ENCODE peak calls at places on chromosomes 3 and 15, in ten cellular contexts. Z, T, G, R, J, E, U, H, O and S are unnamed samples. For H3K36me3, the result is how much of the 10 kb centered on the place peaks cover.

GRCh38 chr3:46646700-46647099 is 34.4 kb downstream of the FAM240A start:
- DNase-seq in U (no peak), E (peak), R (no peak), Z (no peak), H (no peak), G (peak), O (no peak), J (no peak), T (no peak), S (no peak)

GRCh38 chr15:66184936-66185790 is 68.4 kb downstream of the MEGF11 start:
- DNase-seq in G (no peak), R (no peak), J (no peak), T (no peak), H (no peak), E (no peak), Z (no peak), O (no peak), U (no peak), S (no peak)

GRCh38 chr3:11774296-11774877 is 72.3 kb downstream of the TAMM41 start:
- DNase-seq in U (no peak), H (no peak), O (peak), E (peak), R (no peak), Z (no peak), J (no peak), G (peak), T (no peak), S (no peak)

GRCh38 chr3:2465842-2466241 is 367.2 kb downstream of the CNTN4 start:
- DNase-seq in T (no peak), U (no peak), J (no peak), G (no peak), Z (no peak), O (no peak), R (no peak), E (no peak), H (no peak), S (no peak)

GRCh38 chr3:58631742-58632141 is 34.8 kb downstream of the FAM3D start:
- DNase-seq in E (no peak), J (no peak), O (no peak), G (no peak), H (no peak), T (no peak), R (no peak), Z (no peak), U (no peak), S (no peak)

GRCh38 chr15:89129123-89129815 is 41.0 kb downstream of the ABHD2 start:
- DNase-seq in J (peak), R (no peak), O (peak), Z (no peak), E (no peak), H (no peak), G (no peak), U (no peak), T (peak), S (no peak)

GRCh38 chr3:170410428-170411029 is 8.1 kb upstream of the CLDN11 start:
- DNase-seq in G (no peak), H (no peak), Z (no peak), T (no peak), E (no peak), R (no peak), O (peak), J (no peak), U (no peak), S (no peak)

GRCh38 chr15:49492834-49493233 is 69.8 kb downstream of the FGF7 start:
- DNase-seq in G (no peak), O (no peak), U (no peak), T (no peak), J (no peak), E (no peak), R (no peak), H (no peak), Z (no peak), S (no peak)

GRCh38 chr3:59704292-59704691 is 654.5 kb upstream of the CFAP20DC start:
- DNase-seq in U (no peak), O (no peak), J (no peak), G (no peak), R (no peak), Z (no peak), E (no peak), H (no peak), T (no peak), S (no peak)

GRCh38 chr3:118127992-118128391 is 906.7 kb downstream of the IGSF11 start:
- DNase-seq in H (no peak), R (no peak), E (no peak), T (no peak), U (no peak), O (no peak), J (no peak), Z (no peak), G (no peak), S (no peak)

GRCh38 chr3:32569540-32570425 is 875 bp downstream of the DYNC1LI1 start:
- DNase-seq in Z (peak), E (peak), U (peak), T (peak), H (peak), O (peak), G (peak), R (peak), J (peak), S (no peak)

GRCh38 chr15:33051528-33051927 is 143.0 kb downstream of the FMN1 start:
- DNase-seq in E (no peak), H (no peak), R (no peak), Z (no peak), T (no peak), J (no peak), O (no peak), U (no peak), G (no peak), S (no peak)

GRCh38 chr3:66353039-66353438 is 132.2 kb downstream of the SLC25A26 start:
- DNase-seq in R (no peak), H (no peak), U (no peak), E (no peak), T (no peak), Z (no peak), J (no peak), O (no peak), G (no peak), S (no peak)

GRCh38 chr3:36124118-36124796 is 256.0 kb upstream of the STAC start:
- DNase-seq in T (no peak), U (no peak), O (peak), Z (no peak), G (peak), H (no peak), J (no peak), R (no peak), E (peak), S (peak)

GRCh38 chr3:46811615-46812236 is 51.5 kb downstream of the MYL3 start:
- DNase-seq in Z (no peak), E (no peak), R (no peak), T (no peak), G (no peak), U (no peak), J (no peak), H (no peak), O (peak), S (no peak)

GRCh38 chr3:130811552-130811951 is 64.9 kb upstream of the PIK3R4 start:
- DNase-seq in G (no peak), O (no peak), T (no peak), H (no peak), J (no peak), Z (no peak), E (no peak), R (no peak), U (no peak), S (no peak)

GRCh38 chr3:112448939-112449338 is 50.3 kb downstream of the BTLA start:
- DNase-seq in U (no peak), J (no peak), T (no peak), H (no peak), O (no peak), E (no peak), Z (no peak), G (no peak), R (no peak), S (no peak)

GRCh38 chr3:160616721-160617120 is 51.4 kb upstream of the KPNA4 start:
- DNase-seq in Z (peak), E (peak), R (no peak), G (peak), J (no peak), H (no peak), U (peak), O (no peak), T (no peak), S (peak)

GRCh38 chr3:12544652-12545472 is 437 bp downstream of the MKRN2OS start:
- DNase-seq in T (no peak), O (no peak), Z (no peak), U (no peak), E (no peak), J (no peak), G (no peak), R (no peak), H (no peak), S (no peak)

GRCh38 chr3:194675081-194675640 is 3.2 kb upstream of the LSG1 start:
- DNase-seq in U (no peak), T (no peak), O (no peak), G (no peak), J (no peak), Z (no peak), H (no peak), E (no peak), R (no peak), S (no peak)

DNA sequence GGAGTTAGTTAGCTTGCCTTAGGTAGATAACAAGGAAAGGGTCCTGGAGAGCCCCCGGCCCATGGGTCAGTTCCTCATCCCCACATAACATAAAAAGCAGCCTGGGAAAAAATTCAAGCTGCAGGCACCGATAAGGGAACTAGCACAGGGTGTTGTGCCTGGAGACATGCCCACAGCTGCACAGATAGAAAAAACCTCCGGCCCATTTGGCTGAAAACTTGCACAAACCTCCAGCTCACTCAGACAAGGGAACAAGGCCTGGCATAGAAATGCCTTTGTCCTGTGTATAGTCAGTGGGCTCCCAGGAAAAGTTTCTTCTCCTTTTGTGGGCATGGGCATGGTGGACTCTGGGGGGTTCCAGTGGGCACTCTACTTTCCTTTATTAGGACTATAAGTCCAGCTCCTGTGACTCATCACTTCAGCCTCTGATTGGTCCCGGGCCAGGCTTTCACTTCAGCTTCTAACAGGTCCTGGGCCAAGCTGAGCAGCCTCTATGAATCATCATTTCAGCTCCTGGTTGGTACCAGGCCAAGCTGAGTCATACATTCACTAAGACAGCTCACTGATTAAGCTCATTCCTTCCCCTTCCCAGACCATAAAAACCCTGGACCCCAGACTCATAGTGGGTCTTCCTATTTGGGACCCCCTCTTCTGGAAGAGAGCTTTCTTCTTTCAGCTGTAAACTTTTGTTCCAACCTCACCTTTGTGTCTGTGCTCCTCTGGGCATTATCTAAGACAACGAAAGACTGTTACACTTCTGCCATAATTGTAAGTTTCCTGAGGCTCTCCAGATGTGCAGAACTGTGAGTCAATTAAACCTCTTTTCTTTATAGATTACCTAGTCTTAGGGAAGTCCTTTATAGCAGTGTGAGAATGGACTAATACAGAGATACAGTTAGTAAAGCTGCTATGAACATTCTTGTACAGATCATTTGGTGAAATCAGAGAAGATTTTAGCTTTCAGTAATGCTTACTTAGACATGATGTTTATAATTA is 348.0 kb upstream of the DPPA4 start:
- DNase-seq in O (no peak), R (peak), E (peak), Z (peak), U (peak), J (peak), T (peak), H (peak), G (peak), S (peak)
- H3K4me3 ChIP-seq in O (no peak), R (no peak), E (no peak), Z (no peak), U (no peak), J (no peak), T (no peak), H (no peak), G (no peak), S (no peak)

GRCh38 chr3:70242297-70242868 is 70.1 kb downstream of the MDFIC2 start:
- DNase-seq in Z (no peak), U (no peak), G (no peak), R (no peak), O (no peak), T (no peak), J (no peak), E (no peak), H (no peak), S (no peak)
- TF ChIP-seq CTCF in Z (no peak), U (no peak), G (no peak), R (no peak), O (no peak), T (no peak), J (no peak), E (no peak), H (no peak), S (no peak)

GRCh38 chr15:101051291-101052030 is 132.3 kb downstream of the LRRK1 start:
- DNase-seq in R (no peak), E (no peak), G (no peak), Z (no peak), J (no peak), T (no peak), H (no peak), O (no peak), U (no peak), S (no peak)

GRCh38 chr15:101048191-101049011 is 129.2 kb downstream of the LRRK1 start:
- DNase-seq in J (no peak), E (peak), Z (no peak), T (no peak), G (no peak), U (peak), R (no peak), O (no peak), H (no peak), S (no peak)

GRCh38 chr15:101050647-101051290 is 131.6 kb downstream of the LRRK1 start:
- DNase-seq in Z (no peak), U (no peak), E (no peak), T (no peak), H (no peak), G (no peak), R (no peak), O (no peak), J (no peak), S (no peak)

GRCh38 chr15:101049282-101049681 is 130.1 kb downstream of the LRRK1 start:
- DNase-seq in O (no peak), J (no peak), E (no peak), Z (no peak), G (no peak), T (no peak), U (peak), R (no peak), H (no peak), S (no peak)

DNA sequence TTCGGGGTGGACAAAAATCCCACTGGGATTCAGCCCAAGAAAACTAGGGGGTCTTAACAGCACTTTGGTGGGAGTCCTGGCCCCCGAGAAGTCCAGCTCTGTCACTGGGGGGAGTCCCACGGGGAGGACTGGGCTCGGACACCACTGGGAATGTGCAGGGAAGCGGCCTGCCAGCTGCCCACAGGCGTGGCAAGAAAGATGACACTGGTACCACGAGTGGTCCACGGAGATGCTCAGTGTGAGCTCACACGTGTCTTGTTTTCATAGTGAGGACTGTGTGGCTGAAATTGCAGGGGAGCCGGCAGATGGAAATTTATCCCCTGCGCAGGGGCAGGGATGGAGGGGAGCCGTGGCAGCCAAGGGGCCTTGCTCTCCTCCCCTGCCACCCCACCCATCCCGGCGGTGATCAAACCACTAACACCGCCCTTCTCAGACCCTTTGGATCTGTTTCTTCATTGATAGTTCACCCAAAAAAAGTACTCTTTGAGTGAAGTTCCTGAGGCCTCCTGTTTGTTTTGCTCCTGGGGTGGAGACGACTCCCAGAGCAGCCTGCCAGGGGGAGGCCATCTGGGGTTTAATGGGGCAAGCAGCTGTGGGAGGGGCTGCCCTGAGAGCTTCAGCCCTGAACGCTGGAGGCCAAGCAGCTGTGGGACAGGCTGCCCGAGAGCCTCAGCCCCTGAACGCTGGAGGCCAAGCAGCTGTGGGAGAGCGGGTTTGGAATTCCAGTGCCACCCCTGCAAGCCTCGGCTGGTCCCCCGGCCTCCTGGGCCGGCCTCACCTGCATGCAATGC is 130.9 kb downstream of the LRRK1 start:
- DNase-seq in Z (no peak), J (no peak), U (peak), T (peak), H (no peak), O (no peak), E (no peak), R (no peak), G (no peak), S (no peak)
- H3K36me3 ChIP-seq in Z (under half), J (under half), U (under half), T (under half), H (under half), O (under half), E (under half), R (under half), G (under half), S (under half)

GRCh38 chr15:76863693-76864092 is 41.4 kb downstream of the SCAPER start:
- DNase-seq in R (no peak), E (no peak), U (no peak), O (peak), Z (no peak), J (no peak), H (no peak), G (no peak), T (no peak), S (no peak)
- H3K4me3 ChIP-seq in R (no peak), E (no peak), U (no peak), O (no peak), Z (no peak), J (no peak), H (no peak), G (no peak), T (no peak), S (no peak)

DNA sequence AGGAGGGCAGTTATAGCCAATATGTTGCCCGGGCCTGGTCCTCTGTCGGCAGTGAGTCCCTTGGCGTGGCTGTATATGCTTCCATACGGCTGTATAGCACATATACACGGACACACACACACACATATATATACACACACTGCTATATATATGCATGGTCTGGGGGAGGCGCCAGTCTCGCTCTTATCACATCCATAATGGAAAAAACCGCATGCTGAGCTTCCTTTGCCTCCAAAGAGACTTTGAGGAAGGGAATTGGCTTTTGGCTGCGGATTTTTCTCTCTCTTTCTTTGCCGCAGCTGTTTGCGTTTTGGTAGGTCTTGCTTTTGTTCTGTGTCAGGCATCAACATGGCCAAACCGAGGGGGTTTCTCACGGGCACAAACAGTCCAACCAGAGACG is 11.3 kb upstream of the TMEM115 start:
- DNase-seq in E (no peak), H (no peak), U (no peak), J (no peak), Z (no peak), T (no peak), G (peak), O (peak), R (no peak), S (no peak)
- TF ChIP-seq CTCF in E (no peak), H (no peak), U (no peak), J (no peak), Z (peak), T (peak), G (peak), O (peak), R (no peak), S (peak)